ENCODE peak calls at places on chromosomes 16 and 17, in seven cellular contexts. One of them, this sample, is unnamed.

GRCh38 chr17:27888072-27888471 is 5.1 kb downstream of the LYRM9 start:
- DNase-seq in A673: no peak
- DNase-seq in GM23338: no peak
- DNase-seq in GM04504: no peak
- DNase-seq in brain microvascular endothelial cell: no peak
- DNase-seq in AG09309: no peak
- DNase-seq in NCI-H82: no peak
- DNase-seq in this sample: no peak

GRCh38 chr17:83119987-83120864 is 40.8 kb downstream of the METRNL start:
- DNase-seq in GM04504: no peak
- DNase-seq in NCI-H82: no peak
- DNase-seq in A673: no peak
- DNase-seq in brain microvascular endothelial cell: no peak
- DNase-seq in GM23338: peak; percentile 63
- DNase-seq in AG09309: no peak
- DNase-seq in this sample: no peak

GRCh38 chr16:85750021-85750826 is 672 bp downstream of the C16orf74 start:
- DNase-seq in brain microvascular endothelial cell: no peak
- DNase-seq in NCI-H82: peak; percentile 41
- DNase-seq in GM23338: peak; percentile 69
- DNase-seq in AG09309: no peak
- DNase-seq in GM04504: no peak
- DNase-seq in A673: peak; percentile 80
- DNase-seq in this sample: peak; percentile 61

GRCh38 chr17:68420065-68420847 is 37.0 kb downstream of the WIPI1 start:
- DNase-seq in GM23338: no peak
- DNase-seq in NCI-H82: no peak
- DNase-seq in A673: no peak
- DNase-seq in brain microvascular endothelial cell: no peak
- DNase-seq in GM04504: no peak
- DNase-seq in AG09309: no peak
- DNase-seq in this sample: no peak

GRCh38 chr17:80981062-80981902 is 10.4 kb upstream of the CHMP6 start:
- DNase-seq in NCI-H82: peak; percentile 58
- DNase-seq in AG09309: no peak
- DNase-seq in A673: no peak
- DNase-seq in brain microvascular endothelial cell: no peak
- DNase-seq in GM04504: no peak
- DNase-seq in GM23338: peak; percentile 68
- DNase-seq in this sample: no peak

GRCh38 chr16:4656695-4657686 is 32.4 kb downstream of the MGRN1 start:
- DNase-seq in A673: no peak
- DNase-seq in GM04504: no peak
- DNase-seq in NCI-H82: no peak
- DNase-seq in brain microvascular endothelial cell: no peak
- DNase-seq in GM23338: no peak
- DNase-seq in AG09309: no peak
- DNase-seq in this sample: no peak

GRCh38 chr17:9645858-9646555 is 690 bp downstream of the USP43 start:
- DNase-seq in brain microvascular endothelial cell: no peak
- DNase-seq in GM23338: peak; percentile 79
- DNase-seq in NCI-H82: peak; percentile 22
- DNase-seq in A673: no peak
- DNase-seq in AG09309: no peak
- DNase-seq in GM04504: no peak
- DNase-seq in this sample: peak; percentile 24

GRCh38 chr17:70318061-70318460 is 148.7 kb downstream of the KCNJ2 start:
- DNase-seq in GM23338: no peak
- DNase-seq in NCI-H82: no peak
- DNase-seq in AG09309: no peak
- DNase-seq in brain microvascular endothelial cell: no peak
- DNase-seq in A673: no peak
- DNase-seq in GM04504: no peak
- DNase-seq in this sample: no peak

GRCh38 chr16:79673635-79674034 is 73.1 kb upstream of the MAF start:
- DNase-seq in A673: no peak
- DNase-seq in AG09309: no peak
- DNase-seq in brain microvascular endothelial cell: no peak
- DNase-seq in NCI-H82: no peak
- DNase-seq in GM04504: no peak
- DNase-seq in GM23338: no peak
- DNase-seq in this sample: no peak

GRCh38 chr17:79644617-79645016 is 33.8 kb upstream of the RBFOX3 start:
- DNase-seq in NCI-H82: no peak
- DNase-seq in GM04504: no peak
- DNase-seq in brain microvascular endothelial cell: no peak
- DNase-seq in GM23338: no peak
- DNase-seq in A673: no peak
- DNase-seq in AG09309: no peak
- DNase-seq in this sample: no peak

GRCh38 chr17:41771389-41772206 is 14.9 kb downstream of the JUP start:
- DNase-seq in GM04504: no peak
- DNase-seq in A673: no peak
- DNase-seq in GM23338: no peak
- DNase-seq in AG09309: no peak
- DNase-seq in NCI-H82: no peak
- DNase-seq in brain microvascular endothelial cell: no peak
- DNase-seq in this sample: no peak

GRCh38 chr17:21352221-21352980 is 23.8 kb upstream of the KCNJ12 start:
- DNase-seq in GM23338: no peak
- DNase-seq in brain microvascular endothelial cell: no peak
- DNase-seq in A673: no peak
- DNase-seq in GM04504: no peak
- DNase-seq in AG09309: no peak
- DNase-seq in NCI-H82: no peak
- DNase-seq in this sample: no peak

GRCh38 chr16:23557779-23558330 is 328 bp downstream of the UBFD1 start:
- DNase-seq in brain microvascular endothelial cell: peak; percentile 5
- DNase-seq in AG09309: peak; percentile 1
- DNase-seq in NCI-H82: peak; percentile 22
- DNase-seq in GM04504: peak; percentile 7
- DNase-seq in A673: no peak
- DNase-seq in GM23338: peak; percentile 38
- DNase-seq in this sample: peak; percentile 49

GRCh38 chr16:83402969-83403368 is 404.8 kb upstream of the HSBP1 start:
- DNase-seq in GM04504: no peak
- DNase-seq in GM23338: peak; percentile 9
- DNase-seq in AG09309: no peak
- DNase-seq in brain microvascular endothelial cell: peak; percentile 41
- DNase-seq in NCI-H82: peak; percentile 69
- DNase-seq in A673: no peak
- DNase-seq in this sample: peak; percentile 62

GRCh38 chr17:76437467-76438402 is 15.2 kb downstream of the UBE2O start:
- DNase-seq in NCI-H82: no peak
- DNase-seq in GM04504: no peak
- DNase-seq in A673: no peak
- DNase-seq in brain microvascular endothelial cell: no peak
- DNase-seq in GM23338: no peak
- DNase-seq in AG09309: no peak
- DNase-seq in this sample: no peak

GRCh38 chr17:61351745-61352407 is 47.8 kb upstream of the TBX2 start:
- DNase-seq in AG09309: no peak
- DNase-seq in GM04504: no peak
- DNase-seq in NCI-H82: no peak
- DNase-seq in A673: no peak
- DNase-seq in GM23338: no peak
- DNase-seq in brain microvascular endothelial cell: no peak
- DNase-seq in this sample: no peak

GRCh38 chr16:14202697-14203096 is 131.6 kb downstream of the MRTFB start:
- DNase-seq in GM23338: peak; percentile 57
- DNase-seq in brain microvascular endothelial cell: no peak
- DNase-seq in NCI-H82: peak; percentile 63
- DNase-seq in GM04504: no peak
- DNase-seq in A673: no peak
- DNase-seq in AG09309: no peak
- DNase-seq in this sample: peak; percentile 79

GRCh38 chr17:31386542-31387075 is 4.9 kb upstream of the RAB11FIP4 start:
- DNase-seq in GM23338: no peak
- DNase-seq in GM04504: no peak
- DNase-seq in NCI-H82: no peak
- DNase-seq in AG09309: no peak
- DNase-seq in A673: no peak
- DNase-seq in brain microvascular endothelial cell: no peak
- DNase-seq in this sample: no peak

GRCh38 chr16:79595261-79595660 is 5.3 kb downstream of the MAF start:
- DNase-seq in NCI-H82: no peak
- DNase-seq in brain microvascular endothelial cell: no peak
- DNase-seq in GM23338: no peak
- DNase-seq in A673: no peak
- DNase-seq in GM04504: no peak
- DNase-seq in AG09309: no peak
- DNase-seq in this sample: no peak

GRCh38 chr17:55451203-55451641 is 29.6 kb upstream of the MMD start:
- DNase-seq in AG09309: no peak
- DNase-seq in brain microvascular endothelial cell: peak; percentile 60
- DNase-seq in GM04504: peak; percentile 10
- DNase-seq in NCI-H82: peak; percentile 56
- DNase-seq in A673: peak; percentile 95
- DNase-seq in GM23338: no peak
- DNase-seq in this sample: peak; percentile 21

GRCh38 chr17:42038221-42038973 is 12.0 kb downstream of the C17orf113 start:
- DNase-seq in GM04504: no peak
- DNase-seq in A673: no peak
- DNase-seq in AG09309: no peak
- DNase-seq in brain microvascular endothelial cell: no peak
- DNase-seq in GM23338: no peak
- DNase-seq in NCI-H82: no peak
- DNase-seq in this sample: no peak

GRCh38 chr17:72053069-72053846 is 67.6 kb upstream of the SOX9 start:
- DNase-seq in brain microvascular endothelial cell: no peak
- DNase-seq in AG09309: no peak
- DNase-seq in GM23338: peak; percentile 45
- DNase-seq in A673: no peak
- DNase-seq in NCI-H82: no peak
- DNase-seq in GM04504: no peak
- DNase-seq in this sample: no peak

GRCh38 chr17:78589885-78590284 is 12.7 kb upstream of the DNAH17 start:
- DNase-seq in NCI-H82: no peak
- DNase-seq in GM23338: no peak
- DNase-seq in A673: no peak
- DNase-seq in brain microvascular endothelial cell: no peak
- DNase-seq in GM04504: no peak
- DNase-seq in AG09309: no peak
- DNase-seq in this sample: no peak

GRCh38 chr17:79400989-79401703 is 209.7 kb downstream of the RBFOX3 start:
- DNase-seq in AG09309: no peak
- DNase-seq in brain microvascular endothelial cell: peak; percentile 57
- DNase-seq in GM04504: no peak
- DNase-seq in GM23338: peak; percentile 80
- DNase-seq in NCI-H82: peak; percentile 75
- DNase-seq in A673: peak; percentile 71
- DNase-seq in this sample: peak; percentile 77

GRCh38 chr17:33686171-33686570 is 393.1 kb upstream of the ASIC2 start:
- DNase-seq in GM04504: no peak
- DNase-seq in NCI-H82: peak; percentile 34
- DNase-seq in GM23338: peak; percentile 50
- DNase-seq in brain microvascular endothelial cell: no peak
- DNase-seq in A673: peak; percentile 23
- DNase-seq in AG09309: no peak
- DNase-seq in this sample: no peak